ENCODE peak calls at places on chromosomes 6 and 20, in five cellular contexts. One of them, this sample, is unnamed.

GRCh38 chr20:34316191-34316814 is 13.1 kb upstream of the AHCY start:
- DNase-seq in RWPE1: peak
- DNase-seq in H54: peak
- DNase-seq in endothelial cell of umbilical vein: no peak
- DNase-seq in activated T-helper 1 cell treated with anti-CD3 and anti-CD28 coated beads, Interleukin-2, amount 50 U/mL, for 16 hours: no peak
- DNase-seq in this sample: peak

GRCh38 chr6:98067375-98067774 is 767.0 kb upstream of the POU3F2 start:
- DNase-seq in activated T-helper 1 cell treated with anti-CD3 and anti-CD28 coated beads, Interleukin-2, amount 50 U/mL, for 16 hours: no peak
- DNase-seq in H54: no peak
- DNase-seq in endothelial cell of umbilical vein: no peak
- DNase-seq in RWPE1: no peak
- DNase-seq in this sample: no peak

GRCh38 chr20:1803216-1804128 is 91.7 kb upstream of the SIRPA start:
- DNase-seq in activated T-helper 1 cell treated with anti-CD3 and anti-CD28 coated beads, Interleukin-2, amount 50 U/mL, for 16 hours: no peak
- DNase-seq in endothelial cell of umbilical vein: peak
- DNase-seq in H54: no peak
- DNase-seq in RWPE1: no peak
- DNase-seq in this sample: no peak

GRCh38 chr6:106334646-106335448 is 9.3 kb upstream of the ATG5 start:
- DNase-seq in RWPE1: peak
- DNase-seq in H54: peak
- DNase-seq in activated T-helper 1 cell treated with anti-CD3 and anti-CD28 coated beads, Interleukin-2, amount 50 U/mL, for 16 hours: peak
- DNase-seq in endothelial cell of umbilical vein: peak
- DNase-seq in this sample: peak

GRCh38 chr6:5162401-5162800 is 77.3 kb downstream of the PPP1R3G start:
- DNase-seq in H54: no peak
- DNase-seq in RWPE1: no peak
- DNase-seq in activated T-helper 1 cell treated with anti-CD3 and anti-CD28 coated beads, Interleukin-2, amount 50 U/mL, for 16 hours: no peak
- DNase-seq in endothelial cell of umbilical vein: no peak
- DNase-seq in this sample: no peak

GRCh38 chr6:97524846-97525245 is 241.8 kb upstream of the MMS22L start:
- DNase-seq in RWPE1: peak
- DNase-seq in endothelial cell of umbilical vein: no peak
- DNase-seq in activated T-helper 1 cell treated with anti-CD3 and anti-CD28 coated beads, Interleukin-2, amount 50 U/mL, for 16 hours: no peak
- DNase-seq in H54: no peak
- DNase-seq in this sample: no peak

GRCh38 chr6:80527552-80528052 is 421.1 kb downstream of the BCKDHB start:
- DNase-seq in RWPE1: peak
- DNase-seq in activated T-helper 1 cell treated with anti-CD3 and anti-CD28 coated beads, Interleukin-2, amount 50 U/mL, for 16 hours: no peak
- DNase-seq in H54: no peak
- DNase-seq in endothelial cell of umbilical vein: no peak
- DNase-seq in this sample: no peak

GRCh38 chr6:18141805-18142590 is 12.9 kb downstream of the TPMT start:
- DNase-seq in RWPE1: no peak
- DNase-seq in H54: no peak
- DNase-seq in activated T-helper 1 cell treated with anti-CD3 and anti-CD28 coated beads, Interleukin-2, amount 50 U/mL, for 16 hours: no peak
- DNase-seq in endothelial cell of umbilical vein: no peak
- DNase-seq in this sample: no peak

GRCh38 chr6:3228791-3229565 is 1.5 kb upstream of the TUBB2B start:
- DNase-seq in RWPE1: no peak
- DNase-seq in activated T-helper 1 cell treated with anti-CD3 and anti-CD28 coated beads, Interleukin-2, amount 50 U/mL, for 16 hours: no peak
- DNase-seq in endothelial cell of umbilical vein: no peak
- DNase-seq in H54: no peak
- DNase-seq in this sample: no peak

GRCh38 chr20:59413326-59413865 is 113.0 kb downstream of the EDN3 start:
- DNase-seq in endothelial cell of umbilical vein: no peak
- DNase-seq in H54: no peak
- DNase-seq in RWPE1: no peak
- DNase-seq in activated T-helper 1 cell treated with anti-CD3 and anti-CD28 coated beads, Interleukin-2, amount 50 U/mL, for 16 hours: no peak
- DNase-seq in this sample: no peak

GRCh38 chr20:48986899-48987298 is 59.2 kb upstream of the CSE1L start:
- DNase-seq in endothelial cell of umbilical vein: peak
- DNase-seq in activated T-helper 1 cell treated with anti-CD3 and anti-CD28 coated beads, Interleukin-2, amount 50 U/mL, for 16 hours: no peak
- DNase-seq in RWPE1: peak
- DNase-seq in H54: no peak
- DNase-seq in this sample: no peak

GRCh38 chr6:84575264-84575663 is 189.1 kb downstream of the TBX18 start:
- DNase-seq in activated T-helper 1 cell treated with anti-CD3 and anti-CD28 coated beads, Interleukin-2, amount 50 U/mL, for 16 hours: no peak
- DNase-seq in RWPE1: peak
- DNase-seq in H54: no peak
- DNase-seq in endothelial cell of umbilical vein: peak
- DNase-seq in this sample: no peak

GRCh38 chr6:65524232-65524631 is 182.8 kb downstream of the EYS start:
- DNase-seq in RWPE1: no peak
- DNase-seq in activated T-helper 1 cell treated with anti-CD3 and anti-CD28 coated beads, Interleukin-2, amount 50 U/mL, for 16 hours: no peak
- DNase-seq in endothelial cell of umbilical vein: no peak
- DNase-seq in H54: no peak
- DNase-seq in this sample: no peak

GRCh38 chr6:83514877-83515466 is 2.6 kb downstream of the PRSS35 start:
- DNase-seq in RWPE1: peak
- DNase-seq in activated T-helper 1 cell treated with anti-CD3 and anti-CD28 coated beads, Interleukin-2, amount 50 U/mL, for 16 hours: no peak
- DNase-seq in H54: peak
- DNase-seq in endothelial cell of umbilical vein: peak
- DNase-seq in this sample: peak

GRCh38 chr6:155623450-155624178 is 168.0 kb upstream of the NOX3 start:
- DNase-seq in H54: no peak
- DNase-seq in endothelial cell of umbilical vein: no peak
- DNase-seq in RWPE1: no peak
- DNase-seq in activated T-helper 1 cell treated with anti-CD3 and anti-CD28 coated beads, Interleukin-2, amount 50 U/mL, for 16 hours: no peak
- DNase-seq in this sample: no peak

GRCh38 chr6:2819891-2820814 is 21.5 kb downstream of the SERPINB1 start:
- DNase-seq in H54: no peak
- DNase-seq in activated T-helper 1 cell treated with anti-CD3 and anti-CD28 coated beads, Interleukin-2, amount 50 U/mL, for 16 hours: no peak
- DNase-seq in endothelial cell of umbilical vein: peak
- DNase-seq in RWPE1: no peak
- DNase-seq in this sample: no peak

GRCh38 chr6:134707342-134707982 is 242.4 kb downstream of the ALDH8A1 start:
- DNase-seq in RWPE1: peak
- DNase-seq in H54: no peak
- DNase-seq in endothelial cell of umbilical vein: no peak
- DNase-seq in activated T-helper 1 cell treated with anti-CD3 and anti-CD28 coated beads, Interleukin-2, amount 50 U/mL, for 16 hours: no peak
- DNase-seq in this sample: no peak

GRCh38 chr6:4781426-4781825 is 5.2 kb downstream of the CDYL start:
- DNase-seq in H54: no peak
- DNase-seq in endothelial cell of umbilical vein: no peak
- DNase-seq in RWPE1: no peak
- DNase-seq in activated T-helper 1 cell treated with anti-CD3 and anti-CD28 coated beads, Interleukin-2, amount 50 U/mL, for 16 hours: no peak
- DNase-seq in this sample: no peak

GRCh38 chr6:6645266-6645917 is 56.9 kb downstream of the LY86 start:
- DNase-seq in activated T-helper 1 cell treated with anti-CD3 and anti-CD28 coated beads, Interleukin-2, amount 50 U/mL, for 16 hours: no peak
- DNase-seq in H54: no peak
- DNase-seq in endothelial cell of umbilical vein: no peak
- DNase-seq in RWPE1: no peak
- DNase-seq in this sample: no peak

GRCh38 chr6:125259354-125259736 is 42.4 kb downstream of the HDDC2 start:
- DNase-seq in RWPE1: no peak
- DNase-seq in endothelial cell of umbilical vein: no peak
- DNase-seq in activated T-helper 1 cell treated with anti-CD3 and anti-CD28 coated beads, Interleukin-2, amount 50 U/mL, for 16 hours: no peak
- DNase-seq in H54: no peak
- DNase-seq in this sample: no peak

GRCh38 chr20:45857836-45858250 is 429 bp downstream of the ZSWIM3 start:
- DNase-seq in RWPE1: peak
- DNase-seq in endothelial cell of umbilical vein: no peak
- DNase-seq in activated T-helper 1 cell treated with anti-CD3 and anti-CD28 coated beads, Interleukin-2, amount 50 U/mL, for 16 hours: no peak
- DNase-seq in H54: no peak
- DNase-seq in this sample: no peak

GRCh38 chr6:117481926-117482239 is 591 bp upstream of the DCBLD1 start:
- DNase-seq in H54: no peak
- DNase-seq in RWPE1: no peak
- DNase-seq in endothelial cell of umbilical vein: no peak
- DNase-seq in activated T-helper 1 cell treated with anti-CD3 and anti-CD28 coated beads, Interleukin-2, amount 50 U/mL, for 16 hours: no peak
- DNase-seq in this sample: no peak

GRCh38 chr6:30810813-30811329 is 66.5 kb upstream of the IER3 start:
- DNase-seq in RWPE1: peak
- DNase-seq in activated T-helper 1 cell treated with anti-CD3 and anti-CD28 coated beads, Interleukin-2, amount 50 U/mL, for 16 hours: no peak
- DNase-seq in endothelial cell of umbilical vein: no peak
- DNase-seq in H54: no peak
- DNase-seq in this sample: peak

GRCh38 chr6:88626460-88626859 is 337.0 kb downstream of the RNGTT start:
- DNase-seq in RWPE1: no peak
- DNase-seq in endothelial cell of umbilical vein: no peak
- DNase-seq in activated T-helper 1 cell treated with anti-CD3 and anti-CD28 coated beads, Interleukin-2, amount 50 U/mL, for 16 hours: no peak
- DNase-seq in H54: no peak
- DNase-seq in this sample: no peak

GRCh38 chr6:26329763-26330511 is 35.1 kb upstream of the BTN3A2 start:
- DNase-seq in RWPE1: no peak
- DNase-seq in H54: no peak
- DNase-seq in activated T-helper 1 cell treated with anti-CD3 and anti-CD28 coated beads, Interleukin-2, amount 50 U/mL, for 16 hours: no peak
- DNase-seq in endothelial cell of umbilical vein: peak
- DNase-seq in this sample: no peak

GRCh38 chr20:23083553-23084220 is 2.4 kb downstream of the CD93 start:
- DNase-seq in endothelial cell of umbilical vein: peak
- DNase-seq in RWPE1: no peak
- DNase-seq in activated T-helper 1 cell treated with anti-CD3 and anti-CD28 coated beads, Interleukin-2, amount 50 U/mL, for 16 hours: no peak
- DNase-seq in H54: no peak
- DNase-seq in this sample: no peak

GRCh38 chr20:31641391-31641790 is 3.7 kb downstream of the COX4I2 start:
- DNase-seq in H54: no peak
- DNase-seq in RWPE1: no peak
- DNase-seq in activated T-helper 1 cell treated with anti-CD3 and anti-CD28 coated beads, Interleukin-2, amount 50 U/mL, for 16 hours: no peak
- DNase-seq in endothelial cell of umbilical vein: no peak
- DNase-seq in this sample: no peak

GRCh38 chr20:4136078-4136966 is 121.0 kb upstream of the RNF24 start:
- DNase-seq in H54: no peak
- DNase-seq in RWPE1: no peak
- DNase-seq in endothelial cell of umbilical vein: no peak
- DNase-seq in activated T-helper 1 cell treated with anti-CD3 and anti-CD28 coated beads, Interleukin-2, amount 50 U/mL, for 16 hours: no peak
- DNase-seq in this sample: no peak

GRCh38 chr6:4936681-4937041 is 67.2 kb downstream of the RPP40 start:
- DNase-seq in endothelial cell of umbilical vein: peak
- DNase-seq in activated T-helper 1 cell treated with anti-CD3 and anti-CD28 coated beads, Interleukin-2, amount 50 U/mL, for 16 hours: no peak
- DNase-seq in H54: no peak
- DNase-seq in RWPE1: peak
- DNase-seq in this sample: no peak

GRCh38 chr20:61299613-61300012 is 47.6 kb downstream of the CDH4 start:
- DNase-seq in endothelial cell of umbilical vein: no peak
- DNase-seq in H54: no peak
- DNase-seq in activated T-helper 1 cell treated with anti-CD3 and anti-CD28 coated beads, Interleukin-2, amount 50 U/mL, for 16 hours: no peak
- DNase-seq in RWPE1: no peak
- DNase-seq in this sample: no peak

GRCh38 chr6:65900928-65901327 is 193.9 kb upstream of the EYS start:
- DNase-seq in H54: no peak
- DNase-seq in RWPE1: no peak
- DNase-seq in endothelial cell of umbilical vein: no peak
- DNase-seq in activated T-helper 1 cell treated with anti-CD3 and anti-CD28 coated beads, Interleukin-2, amount 50 U/mL, for 16 hours: no peak
- DNase-seq in this sample: no peak

GRCh38 chr20:48025661-48026060 is 240.4 kb upstream of the SULF2 start:
- DNase-seq in activated T-helper 1 cell treated with anti-CD3 and anti-CD28 coated beads, Interleukin-2, amount 50 U/mL, for 16 hours: no peak
- DNase-seq in H54: peak
- DNase-seq in RWPE1: peak
- DNase-seq in endothelial cell of umbilical vein: no peak
- DNase-seq in this sample: no peak

GRCh38 chr6:16800942-16801341 is 39.7 kb upstream of the ATXN1 start:
- DNase-seq in activated T-helper 1 cell treated with anti-CD3 and anti-CD28 coated beads, Interleukin-2, amount 50 U/mL, for 16 hours: no peak
- DNase-seq in H54: no peak
- DNase-seq in endothelial cell of umbilical vein: no peak
- DNase-seq in RWPE1: no peak
- DNase-seq in this sample: no peak

GRCh38 chr6:92810913-92811312 is 608.4 kb downstream of the EPHA7 start:
- DNase-seq in H54: peak
- DNase-seq in endothelial cell of umbilical vein: peak
- DNase-seq in RWPE1: peak
- DNase-seq in activated T-helper 1 cell treated with anti-CD3 and anti-CD28 coated beads, Interleukin-2, amount 50 U/mL, for 16 hours: no peak
- DNase-seq in this sample: peak

GRCh38 chr6:106883808-106884262 is 90.7 kb downstream of the CD24 start:
- DNase-seq in RWPE1: no peak
- DNase-seq in H54: no peak
- DNase-seq in activated T-helper 1 cell treated with anti-CD3 and anti-CD28 coated beads, Interleukin-2, amount 50 U/mL, for 16 hours: no peak
- DNase-seq in endothelial cell of umbilical vein: no peak
- DNase-seq in this sample: no peak

This sample was measured in HCT116.